ENCODE peak calls at places on chromosome 13, in six cellular contexts. H, S, E, F, C and O are unnamed samples. For H3K27me3 and H3K4me1, the result is how much of the 10 kb centered on the place peaks cover.

GRCh38 chr13:101272886-101273285 is 143.4 kb downstream of the NALCN start:
- DNase-seq in H (no peak), S (no peak), E (no peak), F (no peak), C (no peak), O (no peak)

GRCh38 chr13:106063591-106064308 is 471.7 kb downstream of the EFNB2 start:
- DNase-seq in H (no peak), S (peak), E (no peak), F (no peak), C (no peak), O (no peak)

GRCh38 chr13:81636120-81636519 is 1295.2 kb upstream of the SPRY2 start:
- DNase-seq in H (no peak), S (no peak), E (no peak), F (no peak), C (no peak), O (no peak)

GRCh38 chr13:20331949-20332348 is 99.8 kb upstream of the GJB6 start:
- DNase-seq in H (no peak), S (no peak), E (no peak), F (no peak), C (no peak), O (no peak)

GRCh38 chr13:96984061-96984508 is 10.2 kb downstream of the OXGR1 start:
- DNase-seq in H (no peak), S (no peak), E (no peak), F (peak), C (no peak), O (no peak)

GRCh38 chr13:60509601-60510386 is 112.8 kb downstream of the TDRD3 start:
- DNase-seq in H (no peak), S (no peak), E (no peak), F (no peak), C (no peak), O (no peak)

GRCh38 chr13:59744747-59745394 is 418.9 kb downstream of the DIAPH3 start:
- DNase-seq in H (no peak), S (peak), E (no peak), F (peak), C (no peak), O (no peak)

GRCh38 chr13:63680704-63681103 is 2265.1 kb upstream of the PCDH20 start:
- DNase-seq in H (no peak), S (no peak), E (no peak), F (no peak), C (no peak), O (no peak)

GRCh38 chr13:96091164-96091931 is 1.4 kb downstream of the HS6ST3 start:
- DNase-seq in H (no peak), S (no peak), E (no peak), F (no peak), C (peak), O (no peak)

GRCh38 chr13:29480893-29481525 is 114.5 kb downstream of the SLC7A1 start:
- DNase-seq in H (no peak), S (no peak), E (no peak), F (no peak), C (no peak), O (no peak)

GRCh38 chr13:105510363-105510762 is 1025.1 kb downstream of the EFNB2 start:
- DNase-seq in H (no peak), S (no peak), E (no peak), F (no peak), C (no peak), O (no peak)

GRCh38 chr13:51919531-51919930 is 57.8 kb downstream of the CCDC70 start:
- DNase-seq in H (no peak), S (no peak), E (no peak), F (no peak), C (no peak), O (no peak)

GRCh38 chr13:113922412-113923118 is 51.3 kb downstream of the C13orf46 start:
- DNase-seq in H (no peak), S (no peak), E (no peak), F (no peak), C (no peak), O (no peak)

GRCh38 chr13:27461940-27462584 is 11.7 kb upstream of the MTIF3 start:
- DNase-seq in H (no peak), S (no peak), E (no peak), F (no peak), C (no peak), O (no peak)

GRCh38 chr13:105611424-105611823 is 924.0 kb downstream of the EFNB2 start:
- DNase-seq in H (no peak), S (peak), E (no peak), F (no peak), C (no peak), O (no peak)

GRCh38 chr13:113297370-113297871 is 382 bp downstream of the LAMP1 start:
- DNase-seq in H (peak), S (no peak), E (no peak), F (peak), C (no peak), O (no peak)

DNA sequence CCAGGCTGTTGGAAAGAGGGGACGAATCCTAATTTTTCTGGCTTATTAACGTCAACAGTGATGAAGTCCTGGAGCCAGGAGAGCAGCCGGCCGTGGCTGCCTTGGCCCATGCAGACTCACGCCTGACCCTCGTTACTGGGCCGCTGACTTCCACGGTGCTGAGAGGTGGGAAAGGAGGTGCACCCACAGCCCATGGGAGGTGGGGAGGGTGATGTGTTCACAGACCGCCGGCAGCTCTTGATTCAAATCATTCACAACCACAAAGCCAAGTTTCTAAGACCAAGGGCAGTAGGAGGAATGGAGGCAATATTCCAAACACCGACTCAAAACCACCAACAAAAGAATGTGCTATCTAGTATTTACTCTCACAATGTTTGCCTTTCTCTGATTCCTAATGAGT is 24.3 kb downstream of the COL4A2 start:
- DNase-seq in H (no peak), S (peak), E (no peak), F (no peak), C (no peak), O (no peak)
- H3K27me3 ChIP-seq in H (under half), S (under half), E (under half), F (under half), C (under half), O (under half)

GRCh38 chr13:109779074-109779473 is 7.3 kb downstream of the IRS2 start:
- DNase-seq in H (peak), S (no peak), E (no peak), F (no peak), C (no peak), O (no peak)
- H3K4me3 ChIP-seq in H (peak), S (no peak), E (no peak), F (no peak), C (no peak), O (peak)

DNA sequence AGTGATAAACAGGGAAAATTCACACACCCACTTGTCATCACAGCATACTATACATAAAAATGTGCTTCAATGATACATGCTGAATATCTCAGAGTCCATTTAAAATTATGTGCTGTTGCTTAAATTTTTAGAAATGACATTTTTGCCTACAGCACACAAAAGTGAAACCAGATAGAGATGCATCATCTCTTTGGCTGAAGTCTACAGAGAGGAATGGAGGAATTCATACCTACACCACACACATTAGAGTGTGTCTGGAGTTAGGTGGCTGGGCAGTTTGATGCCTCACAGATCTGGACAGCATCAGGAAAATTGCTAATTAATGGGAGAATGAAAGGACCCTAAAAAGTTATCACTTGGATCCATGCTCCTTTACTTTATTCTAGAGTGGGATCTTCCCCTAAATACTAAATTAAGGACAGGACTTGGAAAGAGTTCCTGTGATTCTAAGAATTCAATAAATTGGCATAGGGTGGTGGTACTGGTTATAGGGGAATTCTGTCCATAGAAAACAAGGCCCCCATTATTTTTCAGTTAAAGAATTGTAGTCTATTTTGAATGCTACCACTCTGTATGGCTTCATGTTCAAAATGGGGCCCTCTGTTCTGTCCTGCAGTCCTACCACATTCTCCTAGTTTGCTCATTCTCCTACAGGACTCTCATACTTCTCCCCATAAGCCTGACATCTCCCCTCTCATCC is 41.3 kb downstream of the RCBTB2 start:
- DNase-seq in H (no peak), S (no peak), E (no peak), F (peak), C (no peak), O (no peak)
- H3K4me1 ChIP-seq in H (half or more), S (under half), E (under half), F (under half), C (under half), O (under half)

DNA sequence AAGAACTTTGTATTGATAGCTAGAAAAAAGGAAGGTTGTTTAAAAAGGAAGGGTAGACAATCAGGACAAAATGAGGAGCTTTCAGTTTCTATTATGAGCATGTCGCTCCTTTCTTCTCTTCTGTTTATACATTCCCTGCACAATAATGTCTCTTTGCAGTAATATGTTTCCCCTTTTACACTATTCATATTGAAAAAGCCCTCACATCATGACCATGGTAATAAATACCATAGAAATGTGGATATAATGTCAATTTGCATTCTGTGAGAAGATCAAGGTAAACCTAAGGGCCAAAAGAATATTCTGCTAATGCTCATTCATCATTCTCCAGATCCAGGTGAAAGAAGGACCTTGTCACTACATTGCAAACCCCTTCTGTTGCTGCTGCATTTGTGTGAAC is 117.5 kb upstream of the SOX21 start:
- DNase-seq in H (no peak), S (no peak), E (no peak), F (no peak), C (no peak), O (no peak)
- H3K27me3 ChIP-seq in H (under half), S (under half), E (under half), F (under half), C (under half), O (under half)

GRCh38 chr13:23889598-23890224 is 511 bp upstream of the MIPEP start:
- DNase-seq in H (no peak), S (no peak), E (no peak), F (no peak), C (no peak), O (no peak)
- H3K4me3 ChIP-seq in H (peak), S (peak), E (no peak), F (peak), C (peak), O (no peak)

GRCh38 chr13:98520674-98521449 is 56.0 kb downstream of the STK24 start:
- DNase-seq in H (no peak), S (no peak), E (no peak), F (no peak), C (no peak), O (no peak)

GRCh38 chr13:98519976-98520375 is 56.9 kb downstream of the STK24 start:
- DNase-seq in H (no peak), S (no peak), E (no peak), F (no peak), C (no peak), O (no peak)

GRCh38 chr13:98523455-98524102 is 53.3 kb downstream of the STK24 start:
- DNase-seq in H (no peak), S (no peak), E (no peak), F (no peak), C (no peak), O (no peak)

GRCh38 chr13:98521876-98522275 is 55.0 kb downstream of the STK24 start:
- DNase-seq in H (no peak), S (no peak), E (no peak), F (no peak), C (no peak), O (no peak)

DNA sequence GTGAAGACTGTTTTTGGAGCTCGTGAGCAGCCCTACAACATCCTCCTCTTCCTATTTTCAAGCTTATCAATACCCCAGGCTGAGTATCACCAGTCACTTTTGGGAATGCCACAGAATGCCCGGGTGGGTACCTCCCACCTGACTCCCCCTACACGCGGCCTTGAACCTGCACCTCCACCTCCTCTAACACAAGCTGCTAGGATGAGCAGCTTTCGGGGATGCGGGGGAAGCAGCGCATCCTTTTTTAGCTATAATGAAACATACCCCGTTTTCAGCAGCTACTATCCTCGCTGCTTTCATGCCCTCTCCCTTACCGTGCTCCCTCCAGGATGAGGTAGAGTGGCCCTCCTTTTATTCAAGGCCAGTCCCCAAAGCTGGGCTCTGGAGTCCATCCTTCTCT is 55.4 kb downstream of the STK24 start:
- DNase-seq in H (no peak), S (no peak), E (no peak), F (no peak), C (no peak), O (no peak)
- H3K4me1 ChIP-seq in H (half or more), S (under half), E (under half), F (under half), C (under half), O (under half)

GRCh38 chr13:111448504-111448903 is 128.1 kb downstream of the TEX29 start:
- DNase-seq in H (no peak), S (no peak), E (no peak), F (no peak), C (no peak), O (no peak)

GRCh38 chr13:111451402-111451801 is 131.0 kb downstream of the TEX29 start:
- DNase-seq in H (no peak), S (no peak), E (no peak), F (no peak), C (no peak), O (no peak)

DNA sequence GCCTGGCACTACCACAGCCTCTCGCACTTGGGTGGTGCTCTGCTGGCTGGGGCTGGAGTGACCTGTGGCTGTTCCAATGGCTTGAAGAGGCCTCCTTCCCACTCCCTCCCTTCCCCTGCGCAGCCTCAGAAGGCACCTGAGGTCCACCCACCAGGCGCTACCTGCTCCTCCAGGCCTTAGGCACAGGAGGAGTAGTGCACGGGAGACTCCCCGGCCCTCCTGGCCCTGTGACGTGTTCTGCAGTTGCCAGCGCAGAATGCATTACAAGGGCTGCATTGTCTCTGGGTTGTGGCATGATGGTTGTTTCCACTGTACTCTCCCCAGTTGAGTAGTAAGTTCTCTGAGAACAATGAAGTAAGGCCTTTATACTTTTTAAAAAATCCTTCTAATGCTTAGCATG is 128.6 kb downstream of the TEX29 start:
- DNase-seq in H (no peak), S (no peak), E (no peak), F (no peak), C (no peak), O (no peak)
- H3K27me3 ChIP-seq in H (under half), S (under half), E (under half), F (under half), C (under half), O (under half)

GRCh38 chr13:25018729-25019115 is 77.2 kb upstream of the PABPC3 start:
- DNase-seq in H (no peak), S (no peak), E (no peak), F (no peak), C (no peak), O (no peak)
- H3K4me3 ChIP-seq in H (no peak), S (no peak), E (peak), F (no peak), C (peak), O (no peak)